ENCODE peak calls at places on chromosomes 5 and 9, in seven cellular contexts. A is MV-4-11; V is M059J; H is osteocyte; S is HepG2; E is endothelial cell of umbilical vein; L is activated CD8-positive, alpha-beta memory T cell treated with anti-CD3 and anti-CD28 coated beads for 24 hours. D is an unnamed sample.

GRCh38 chr5:11504794-11505193 is 399.5 kb downstream of the CTNND2 start:
- DNase-seq in H (no peak), E (no peak), V (peak), S (no peak), L (no peak), A (no peak), D (no peak)

GRCh38 chr9:127122176-127123151 is at the start of gene ANGPTL2:
- DNase-seq in V (peak), L (no peak), A (peak), E (peak), H (peak), S (peak), D (peak)

GRCh38 chr5:55480781-55481180 is 54.0 kb downstream of the PLPP1 start:
- DNase-seq in S (no peak), E (no peak), L (no peak), H (no peak), A (peak), V (no peak), D (no peak)

GRCh38 chr9:134648701-134649525 is 7.3 kb downstream of the COL5A1 start:
- DNase-seq in E (no peak), L (no peak), A (peak), H (no peak), S (no peak), V (peak), D (no peak)

GRCh38 chr5:56200856-56201638 is 32.1 kb downstream of the ANKRD55 start:
- DNase-seq in S (peak), L (peak), A (peak), E (peak), H (no peak), V (peak), D (peak)

GRCh38 chr9:33750307-33750838 is 45.0 kb upstream of the PRSS3 start:
- DNase-seq in H (no peak), V (peak), E (no peak), S (no peak), L (peak), A (no peak), D (no peak)

GRCh38 chr5:79413112-79413511 is 100.8 kb downstream of the HOMER1 start:
- DNase-seq in H (no peak), A (no peak), L (no peak), E (peak), V (no peak), S (no peak), D (no peak)

GRCh38 chr9:98074119-98074990 is 17.8 kb downstream of the NANS start:
- DNase-seq in H (peak), V (peak), A (peak), E (peak), L (peak), S (peak), D (peak)

GRCh38 chr5:74442466-74442865 is 198.1 kb downstream of the ENC1 start:
- DNase-seq in S (no peak), L (no peak), V (no peak), H (peak), E (no peak), A (no peak), D (no peak)

GRCh38 chr5:80745490-80745889 is 90.7 kb upstream of the DHFR start:
- DNase-seq in H (no peak), A (no peak), E (no peak), L (no peak), V (peak), S (no peak), D (no peak)

GRCh38 chr5:90530736-90531487 is 1.5 kb upstream of the LYSMD3 start:
- DNase-seq in V (no peak), A (no peak), H (no peak), E (no peak), L (no peak), S (no peak), D (no peak)

GRCh38 chr5:97764700-97765099 is 581.7 kb upstream of the RIOK2 start:
- DNase-seq in H (no peak), S (peak), E (no peak), V (peak), A (peak), L (no peak), D (peak)